ENCODE peak calls at places on chromosomes 16 and 17, in ten cellular contexts. One of them, this sample, is unnamed.

GRCh38 chr16:23113185-23113584 is 36.1 kb downstream of the USP31 start:
- DNase-seq in heart left ventricle: no peak
- DNase-seq in endothelial cell of umbilical vein: no peak
- DNase-seq in adrenal gland: no peak
- DNase-seq in Peyer's patch: no peak
- DNase-seq in IMR-90: no peak
- DNase-seq in body of pancreas: no peak
- DNase-seq in A549: no peak
- DNase-seq in uterus: no peak
- DNase-seq in tibial nerve: no peak
- DNase-seq in this sample: no peak

GRCh38 chr17:17044846-17045561 is 2.7 kb downstream of the MPRIP start:
- DNase-seq in heart left ventricle: peak; percentile 85
- DNase-seq in endothelial cell of umbilical vein: peak; percentile 46
- DNase-seq in adrenal gland: peak; percentile 41
- DNase-seq in Peyer's patch: no peak
- DNase-seq in IMR-90: peak; percentile 79
- DNase-seq in body of pancreas: peak; percentile 12
- DNase-seq in A549: no peak
- DNase-seq in uterus: peak; percentile 54
- DNase-seq in tibial nerve: no peak
- DNase-seq in this sample: no peak

GRCh38 chr16:57930533-57930932 is 40.4 kb downstream of the CNGB1 start:
- DNase-seq in heart left ventricle: no peak
- DNase-seq in endothelial cell of umbilical vein: no peak
- DNase-seq in adrenal gland: no peak
- DNase-seq in Peyer's patch: no peak
- DNase-seq in IMR-90: no peak
- DNase-seq in body of pancreas: no peak
- DNase-seq in A549: no peak
- DNase-seq in uterus: no peak
- DNase-seq in tibial nerve: no peak
- DNase-seq in this sample: no peak

GRCh38 chr17:50946891-50947843 is 81.0 kb upstream of the TOB1 start:
- DNase-seq in heart left ventricle: no peak
- DNase-seq in endothelial cell of umbilical vein: no peak
- DNase-seq in adrenal gland: peak; percentile 38
- DNase-seq in Peyer's patch: no peak
- DNase-seq in IMR-90: no peak
- DNase-seq in body of pancreas: peak; percentile 14
- DNase-seq in A549: no peak
- DNase-seq in uterus: no peak
- DNase-seq in tibial nerve: no peak
- DNase-seq in this sample: no peak

GRCh38 chr16:8963010-8963824 is 489 bp downstream of the USP7 start:
- DNase-seq in heart left ventricle: no peak
- DNase-seq in endothelial cell of umbilical vein: no peak
- DNase-seq in adrenal gland: no peak
- DNase-seq in Peyer's patch: no peak
- DNase-seq in IMR-90: no peak
- DNase-seq in body of pancreas: peak; percentile 27
- DNase-seq in A549: no peak
- DNase-seq in uterus: no peak
- DNase-seq in tibial nerve: no peak
- DNase-seq in this sample: no peak

GRCh38 chr16:79287424-79287917 is 313.1 kb downstream of the MAF start:
- DNase-seq in heart left ventricle: no peak
- DNase-seq in endothelial cell of umbilical vein: no peak
- DNase-seq in adrenal gland: no peak
- DNase-seq in Peyer's patch: no peak
- DNase-seq in IMR-90: no peak
- DNase-seq in body of pancreas: no peak
- DNase-seq in A549: no peak
- DNase-seq in uterus: no peak
- DNase-seq in tibial nerve: no peak
- DNase-seq in this sample: no peak

GRCh38 chr16:2385441-2385840 is 43.8 kb upstream of the CCNF start:
- DNase-seq in heart left ventricle: no peak
- DNase-seq in endothelial cell of umbilical vein: no peak
- DNase-seq in adrenal gland: no peak
- DNase-seq in Peyer's patch: no peak
- DNase-seq in IMR-90: peak; percentile 27
- DNase-seq in body of pancreas: no peak
- DNase-seq in A549: no peak
- DNase-seq in uterus: no peak
- DNase-seq in tibial nerve: no peak
- DNase-seq in this sample: no peak

GRCh38 chr16:3578610-3579551 is 1.7 kb upstream of the NLRC3 start:
- DNase-seq in heart left ventricle: no peak
- DNase-seq in endothelial cell of umbilical vein: no peak
- DNase-seq in adrenal gland: no peak
- DNase-seq in Peyer's patch: peak; percentile 83
- DNase-seq in IMR-90: no peak
- DNase-seq in body of pancreas: no peak
- DNase-seq in A549: no peak
- DNase-seq in uterus: no peak
- DNase-seq in tibial nerve: no peak
- DNase-seq in this sample: no peak

GRCh38 chr17:2797226-2797625 is 988 bp downstream of the RAP1GAP2 start:
- DNase-seq in heart left ventricle: no peak
- DNase-seq in endothelial cell of umbilical vein: no peak
- DNase-seq in adrenal gland: no peak
- DNase-seq in Peyer's patch: no peak
- DNase-seq in IMR-90: no peak
- DNase-seq in body of pancreas: no peak
- DNase-seq in A549: no peak
- DNase-seq in uterus: no peak
- DNase-seq in tibial nerve: no peak
- DNase-seq in this sample: no peak

GRCh38 chr16:49012961-49013726 is 268.5 kb downstream of the CBLN1 start:
- DNase-seq in heart left ventricle: peak; percentile 75
- DNase-seq in endothelial cell of umbilical vein: no peak
- DNase-seq in adrenal gland: no peak
- DNase-seq in Peyer's patch: no peak
- DNase-seq in IMR-90: no peak
- DNase-seq in body of pancreas: no peak
- DNase-seq in A549: no peak
- DNase-seq in uterus: peak; percentile 58
- DNase-seq in tibial nerve: no peak
- DNase-seq in this sample: no peak
- H3K4me1 ChIP-seq in heart left ventricle: peaks cover 16% of the 10 kb centered on the region
- H3K4me1 ChIP-seq in endothelial cell of umbilical vein: no peaks in the 10 kb centered on the region
- H3K4me1 ChIP-seq in adrenal gland: no peaks in the 10 kb centered on the region
- H3K4me1 ChIP-seq in Peyer's patch: no peaks in the 10 kb centered on the region
- H3K4me1 ChIP-seq in IMR-90: no peaks in the 10 kb centered on the region
- H3K4me1 ChIP-seq in body of pancreas: no peaks in the 10 kb centered on the region
- H3K4me1 ChIP-seq in A549: no peaks in the 10 kb centered on the region
- H3K4me1 ChIP-seq in uterus: no peaks in the 10 kb centered on the region
- H3K4me1 ChIP-seq in tibial nerve: no peaks in the 10 kb centered on the region
- H3K4me1 ChIP-seq in this sample: no peaks in the 10 kb centered on the region

DNA sequence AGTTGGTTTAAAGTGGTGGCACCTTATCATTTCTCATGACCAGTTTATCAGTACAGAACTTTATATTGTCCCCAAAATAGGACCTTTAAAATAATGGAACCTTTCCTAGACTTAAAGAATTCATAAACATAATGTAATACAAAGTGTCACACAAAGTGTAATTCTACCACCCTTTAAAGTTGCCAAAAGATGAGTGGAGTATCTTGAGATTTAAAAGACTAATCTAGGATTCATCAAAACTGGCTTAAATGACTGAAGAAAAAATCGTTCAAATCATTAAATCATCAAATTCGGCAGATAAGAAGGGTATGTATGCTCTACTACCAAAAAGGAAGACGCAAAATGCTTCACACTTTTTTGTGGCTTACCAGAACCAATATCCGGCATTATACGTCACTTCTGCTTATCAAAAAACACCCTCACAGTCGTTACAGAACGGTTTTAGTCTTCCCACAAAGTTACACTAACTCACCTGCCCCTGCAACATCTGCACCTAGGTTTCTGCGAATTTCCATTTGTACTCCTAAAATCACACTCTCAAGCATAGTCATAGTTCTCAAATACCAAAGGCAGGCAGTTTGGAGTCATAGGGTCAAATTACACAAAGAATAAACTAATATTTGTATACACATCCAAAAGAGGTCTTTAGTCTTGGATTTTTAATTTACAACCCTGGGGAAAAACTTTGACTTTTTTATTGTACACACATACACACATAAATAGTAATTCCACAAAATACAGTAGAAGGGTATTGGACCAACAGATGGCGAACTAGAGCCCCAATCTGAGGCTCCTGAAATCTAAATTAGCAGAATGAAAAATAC is 1.4 kb upstream of the KANSL1 start:
- DNase-seq in heart left ventricle: no peak
- DNase-seq in endothelial cell of umbilical vein: peak; percentile 81
- DNase-seq in adrenal gland: no peak
- DNase-seq in Peyer's patch: peak; percentile 40
- DNase-seq in IMR-90: peak; percentile 59
- DNase-seq in body of pancreas: no peak
- DNase-seq in A549: peak; percentile 84
- DNase-seq in uterus: no peak
- DNase-seq in tibial nerve: peak; percentile 26
- DNase-seq in this sample: no peak
- TF ChIP-seq POLR2A in heart left ventricle: no peak
- TF ChIP-seq POLR2A in endothelial cell of umbilical vein: no peak
- TF ChIP-seq POLR2A in adrenal gland: no peak
- TF ChIP-seq POLR2A in Peyer's patch: peak; percentile 32
- TF ChIP-seq POLR2A in IMR-90: no peak
- TF ChIP-seq POLR2A in body of pancreas: no peak
- TF ChIP-seq POLR2A in A549: no peak
- TF ChIP-seq POLR2A in uterus: no peak
- TF ChIP-seq POLR2A in tibial nerve: no peak
- TF ChIP-seq POLR2A in this sample: no peak

DNA sequence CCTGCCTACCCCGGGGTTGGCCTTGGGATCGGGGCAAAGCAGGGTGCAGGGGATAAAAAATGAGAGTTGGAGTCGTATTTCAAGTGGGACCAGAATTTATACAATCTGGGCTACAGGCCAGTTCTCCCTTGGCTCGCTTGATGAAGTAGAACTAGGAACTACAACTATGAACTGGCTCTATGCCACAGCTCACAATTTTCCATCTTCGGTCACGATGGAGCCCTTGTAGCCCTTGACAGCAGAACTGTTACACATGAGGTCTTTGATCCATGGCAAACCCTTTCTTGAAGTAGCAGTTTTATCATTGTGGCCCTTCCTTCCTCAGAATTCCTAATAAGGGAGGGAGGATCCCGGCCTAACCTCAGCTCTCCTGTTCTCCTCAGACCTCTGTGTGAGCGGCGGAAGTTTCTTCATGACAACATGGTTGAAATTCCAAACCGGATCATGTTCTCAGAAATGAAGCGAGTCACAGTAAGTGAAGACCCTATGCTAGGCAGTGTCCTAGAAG is 17.1 kb downstream of the LIG3 start:
- DNase-seq in heart left ventricle: peak; percentile 72
- DNase-seq in endothelial cell of umbilical vein: peak; percentile 21
- DNase-seq in adrenal gland: peak; percentile 76
- DNase-seq in Peyer's patch: peak; percentile 19
- DNase-seq in IMR-90: peak; percentile 87
- DNase-seq in body of pancreas: peak; percentile 45
- DNase-seq in A549: no peak
- DNase-seq in uterus: peak; percentile 71
- DNase-seq in tibial nerve: peak; percentile 28
- DNase-seq in this sample: no peak
- H3K4me1 ChIP-seq in heart left ventricle: peaks cover 30% of the 10 kb centered on the region
- H3K4me1 ChIP-seq in endothelial cell of umbilical vein: peaks cover 2% of the 10 kb centered on the region
- H3K4me1 ChIP-seq in adrenal gland: no peaks in the 10 kb centered on the region
- H3K4me1 ChIP-seq in Peyer's patch: no peaks in the 10 kb centered on the region
- H3K4me1 ChIP-seq in IMR-90: peaks cover 18% of the 10 kb centered on the region
- H3K4me1 ChIP-seq in body of pancreas: peaks cover 16% of the 10 kb centered on the region
- H3K4me1 ChIP-seq in A549: peaks cover 3% of the 10 kb centered on the region
- H3K4me1 ChIP-seq in uterus: no peaks in the 10 kb centered on the region
- H3K4me1 ChIP-seq in tibial nerve: peaks cover 5% of the 10 kb centered on the region
- H3K4me1 ChIP-seq in this sample: peaks cover 22% of the 10 kb centered on the region

GRCh38 chr17:28481081-28481571 is 7.7 kb downstream of the SLC13A2 start:
- DNase-seq in heart left ventricle: no peak
- DNase-seq in endothelial cell of umbilical vein: no peak
- DNase-seq in adrenal gland: no peak
- DNase-seq in Peyer's patch: no peak
- DNase-seq in IMR-90: no peak
- DNase-seq in body of pancreas: no peak
- DNase-seq in A549: no peak
- DNase-seq in uterus: no peak
- DNase-seq in tibial nerve: no peak
- DNase-seq in this sample: no peak

GRCh38 chr17:28485049-28485448 is 11.6 kb downstream of the SLC13A2 start:
- DNase-seq in heart left ventricle: no peak
- DNase-seq in endothelial cell of umbilical vein: no peak
- DNase-seq in adrenal gland: no peak
- DNase-seq in Peyer's patch: no peak
- DNase-seq in IMR-90: no peak
- DNase-seq in body of pancreas: no peak
- DNase-seq in A549: no peak
- DNase-seq in uterus: no peak
- DNase-seq in tibial nerve: no peak
- DNase-seq in this sample: no peak

GRCh38 chr17:28480278-28480677 is 6.8 kb downstream of the SLC13A2 start:
- DNase-seq in heart left ventricle: no peak
- DNase-seq in endothelial cell of umbilical vein: no peak
- DNase-seq in adrenal gland: no peak
- DNase-seq in Peyer's patch: no peak
- DNase-seq in IMR-90: no peak
- DNase-seq in body of pancreas: no peak
- DNase-seq in A549: no peak
- DNase-seq in uterus: no peak
- DNase-seq in tibial nerve: no peak
- DNase-seq in this sample: no peak

GRCh38 chr17:28482551-28483199 is 9.2 kb downstream of the SLC13A2 start:
- DNase-seq in heart left ventricle: no peak
- DNase-seq in endothelial cell of umbilical vein: no peak
- DNase-seq in adrenal gland: no peak
- DNase-seq in Peyer's patch: no peak
- DNase-seq in IMR-90: no peak
- DNase-seq in body of pancreas: no peak
- DNase-seq in A549: no peak
- DNase-seq in uterus: no peak
- DNase-seq in tibial nerve: no peak
- DNase-seq in this sample: no peak

GRCh38 chr17:28484296-28484695 is 10.9 kb downstream of the SLC13A2 start:
- DNase-seq in heart left ventricle: no peak
- DNase-seq in endothelial cell of umbilical vein: no peak
- DNase-seq in adrenal gland: no peak
- DNase-seq in Peyer's patch: no peak
- DNase-seq in IMR-90: no peak
- DNase-seq in body of pancreas: no peak
- DNase-seq in A549: no peak
- DNase-seq in uterus: no peak
- DNase-seq in tibial nerve: no peak
- DNase-seq in this sample: no peak
- TF ChIP-seq POLR2A in heart left ventricle: no peak
- TF ChIP-seq POLR2A in endothelial cell of umbilical vein: no peak
- TF ChIP-seq POLR2A in adrenal gland: no peak
- TF ChIP-seq POLR2A in Peyer's patch: no peak
- TF ChIP-seq POLR2A in IMR-90: no peak
- TF ChIP-seq POLR2A in body of pancreas: no peak
- TF ChIP-seq POLR2A in A549: no peak
- TF ChIP-seq POLR2A in uterus: no peak
- TF ChIP-seq POLR2A in tibial nerve: no peak
- TF ChIP-seq POLR2A in this sample: no peak

This sample was measured in esophagus squamous epithelium.